ENCODE peak calls at places on chromosomes 16 and 17, in four cellular contexts. V, M, I and H are unnamed samples.

GRCh38 chr16:69859105-69859969 is 91.8 kb upstream of the CLEC18A start:
- DNase-seq in V (no peak), M (peak), I (no peak), H (no peak)

GRCh38 chr17:44539664-44540063 is 17.6 kb upstream of the FZD2 start:
- DNase-seq in V (no peak), M (no peak), I (no peak), H (no peak)

GRCh38 chr17:4162775-4163498 is 19.9 kb downstream of the CYB5D2 start:
- DNase-seq in V (peak), M (no peak), I (no peak), H (no peak)

GRCh38 chr17:4247981-4248388 is 15.8 kb downstream of the ANKFY1 start:
- DNase-seq in V (no peak), M (peak), I (no peak), H (no peak)

GRCh38 chr17:21058098-21058893 is 15.5 kb upstream of the USP22 start:
- DNase-seq in V (no peak), M (no peak), I (no peak), H (no peak)

GRCh38 chr16:50617630-50618184 is 63.4 kb downstream of the SNX20 start:
- DNase-seq in V (no peak), M (no peak), I (no peak), H (no peak)

GRCh38 chr16:66933776-66934137 is 445 bp downstream of the CIAO2B start:
- DNase-seq in V (no peak), M (peak), I (no peak), H (no peak)

GRCh38 chr17:49165143-49165542 is 32.6 kb downstream of the B4GALNT2 start:
- DNase-seq in V (no peak), M (no peak), I (no peak), H (no peak)

GRCh38 chr16:4372578-4373355 is 1.1 kb downstream of the VASN start:
- DNase-seq in V (no peak), M (no peak), I (no peak), H (no peak)

GRCh38 chr16:52434224-52434623 is 112.7 kb downstream of the TOX3 start:
- DNase-seq in V (no peak), M (no peak), I (no peak), H (no peak)

GRCh38 chr17:82299452-82299851 is 18.0 kb downstream of the CD7 start:
- DNase-seq in V (no peak), M (no peak), I (no peak), H (no peak)

GRCh38 chr17:31750578-31750977 is 108.5 kb downstream of the COPRS start:
- DNase-seq in V (no peak), M (no peak), I (no peak), H (no peak)

GRCh38 chr17:78179372-78179771 is 7.5 kb downstream of the TK1 start:
- DNase-seq in V (no peak), M (no peak), I (no peak), H (no peak)

GRCh38 chr16:46690281-46691178 is 1.1 kb downstream of the ORC6 start:
- DNase-seq in V (peak), M (no peak), I (no peak), H (no peak)

GRCh38 chr17:56890390-56890789 is 23.5 kb downstream of the TRIM25 start:
- DNase-seq in V (no peak), M (no peak), I (no peak), H (no peak)
- TF ChIP-seq POLR2AphosphoS5 in V (no peak), M (no peak), I (no peak), H (peak)

GRCh38 chr16:76854234-76854633 is 336.8 kb upstream of the MON1B start:
- DNase-seq in V (no peak), M (no peak), I (no peak), H (no peak)
- TF ChIP-seq SPI1 in V (no peak), M (no peak), I (no peak), H (no peak)

GRCh38 chr17:29622337-29623282 is at the start of gene CORO6:
- DNase-seq in V (no peak), M (peak), I (no peak), H (peak)

GRCh38 chr17:29624586-29624985 is 1.9 kb upstream of the CORO6 start:
- DNase-seq in V (no peak), M (no peak), I (no peak), H (no peak)

GRCh38 chr17:29623283-29623647 is 553 bp upstream of the CORO6 start:
- DNase-seq in V (no peak), M (no peak), I (no peak), H (no peak)

GRCh38 chr17:29627951-29628350 is 5.2 kb upstream of the CORO6 start:
- DNase-seq in V (no peak), M (no peak), I (no peak), H (no peak)

GRCh38 chr17:29625037-29625750 is 2.5 kb upstream of the CORO6 start:
- DNase-seq in V (no peak), M (no peak), I (no peak), H (no peak)
- TF ChIP-seq POLR2AphosphoS5 in V (peak), M (no peak), I (no peak), H (peak)

GRCh38 chr17:66835476-66835875 is 559 bp downstream of the CACNG5 start:
- DNase-seq in V (no peak), M (no peak), I (no peak), H (no peak)
- TF ChIP-seq SPI1 in V (no peak), M (no peak), I (no peak), H (no peak)

DNA sequence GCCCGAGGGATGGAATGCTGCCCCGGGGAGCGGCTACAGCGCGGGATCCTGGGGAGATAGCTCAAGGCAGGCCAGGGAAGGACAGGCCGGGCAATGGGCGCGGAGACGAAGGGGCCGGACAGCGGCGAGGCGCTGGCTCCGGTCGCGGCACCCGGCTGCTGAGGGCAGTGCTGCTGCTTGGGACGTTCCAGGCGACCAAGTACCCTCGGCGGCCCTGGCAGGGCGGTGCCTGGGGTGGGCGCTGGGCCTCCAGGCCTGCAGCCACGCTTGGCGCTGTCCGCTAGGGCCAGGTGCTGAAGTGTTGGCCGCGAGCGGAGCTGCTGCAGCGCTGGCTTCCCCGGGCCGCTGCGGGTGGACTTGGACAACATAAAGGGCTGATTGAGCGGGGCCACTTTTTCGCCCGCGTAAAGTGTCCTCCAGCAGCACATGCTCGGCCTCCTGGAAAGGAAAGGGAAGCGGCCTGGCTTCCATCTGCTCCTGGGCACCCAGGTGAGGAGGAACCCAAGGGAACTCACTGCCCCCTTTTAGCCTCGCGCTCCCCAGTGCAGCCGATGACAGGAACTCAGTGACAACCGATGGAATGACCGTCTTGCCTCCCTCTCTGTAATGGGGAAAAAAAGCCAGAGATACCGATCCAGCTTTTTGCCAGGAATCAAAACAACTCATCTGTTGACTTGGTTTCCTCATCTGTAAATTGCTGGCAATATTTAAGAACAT is 23.7 kb downstream of the CLEC3A start:
- DNase-seq in V (peak), M (peak), I (no peak), H (peak)
- TF ChIP-seq POLR2AphosphoS5 in V (no peak), M (no peak), I (no peak), H (no peak)

GRCh38 chr17:29443041-29443440 is 52.9 kb downstream of the TAOK1 start:
- DNase-seq in V (no peak), M (no peak), I (no peak), H (no peak)

GRCh38 chr17:29449865-29450671 is 59.9 kb downstream of the TAOK1 start:
- DNase-seq in V (no peak), M (no peak), I (no peak), H (no peak)

GRCh38 chr17:29445844-29446243 is 55.7 kb downstream of the TAOK1 start:
- DNase-seq in V (no peak), M (no peak), I (no peak), H (no peak)

GRCh38 chr17:29442451-29442850 is 52.3 kb downstream of the TAOK1 start:
- DNase-seq in V (no peak), M (no peak), I (no peak), H (no peak)

GRCh38 chr17:29444589-29444988 is 54.4 kb downstream of the TAOK1 start:
- DNase-seq in V (no peak), M (no peak), I (no peak), H (no peak)
- TF ChIP-seq SPI1 in V (no peak), M (no peak), I (no peak), H (no peak)